ENCODE peak calls at places on chromosome 14, in eight cellular contexts. One of them, this sample, is unnamed.

GRCh38 chr14:60981626-60982455 is 796 bp downstream of the SLC38A6 start:
- DNase-seq in mammary epithelial cell: peak; percentile 70
- DNase-seq in H9: no peak
- DNase-seq in Caco-2: no peak
- DNase-seq in CD8-positive, alpha-beta T cell: no peak
- DNase-seq in A673: peak; percentile 37
- DNase-seq in trophoblast cell: peak; percentile 66
- DNase-seq in psoas muscle: no peak
- DNase-seq in this sample: peak; percentile 60

GRCh38 chr14:77323571-77323970 is 2.7 kb downstream of the GSTZ1 start:
- DNase-seq in mammary epithelial cell: no peak
- DNase-seq in H9: no peak
- DNase-seq in Caco-2: no peak
- DNase-seq in CD8-positive, alpha-beta T cell: no peak
- DNase-seq in A673: no peak
- DNase-seq in trophoblast cell: no peak
- DNase-seq in psoas muscle: no peak
- DNase-seq in this sample: no peak

GRCh38 chr14:98984719-98985041 is 287.3 kb downstream of the BCL11B start:
- DNase-seq in mammary epithelial cell: no peak
- DNase-seq in H9: no peak
- DNase-seq in Caco-2: no peak
- DNase-seq in CD8-positive, alpha-beta T cell: peak; percentile 72
- DNase-seq in A673: no peak
- DNase-seq in trophoblast cell: no peak
- DNase-seq in psoas muscle: no peak
- DNase-seq in this sample: no peak

GRCh38 chr14:53237488-53237887 is 84.4 kb upstream of the DDHD1 start:
- DNase-seq in mammary epithelial cell: no peak
- DNase-seq in H9: no peak
- DNase-seq in Caco-2: no peak
- DNase-seq in CD8-positive, alpha-beta T cell: no peak
- DNase-seq in A673: no peak
- DNase-seq in trophoblast cell: no peak
- DNase-seq in psoas muscle: no peak
- DNase-seq in this sample: no peak

GRCh38 chr14:67517083-67517482 is 16.0 kb upstream of the PLEKHH1 start:
- DNase-seq in mammary epithelial cell: no peak
- DNase-seq in H9: peak; percentile 55
- DNase-seq in Caco-2: no peak
- DNase-seq in CD8-positive, alpha-beta T cell: no peak
- DNase-seq in A673: no peak
- DNase-seq in trophoblast cell: no peak
- DNase-seq in psoas muscle: no peak
- DNase-seq in this sample: no peak

GRCh38 chr14:23539209-23539866 is 12.2 kb downstream of the ZFHX2 start:
- DNase-seq in mammary epithelial cell: peak; percentile 9
- DNase-seq in H9: peak; percentile 85
- DNase-seq in Caco-2: no peak
- DNase-seq in CD8-positive, alpha-beta T cell: no peak
- DNase-seq in A673: peak; percentile 59
- DNase-seq in trophoblast cell: peak; percentile 53
- DNase-seq in psoas muscle: no peak
- DNase-seq in this sample: no peak

GRCh38 chr14:61616524-61617185 is 78.7 kb upstream of the HIF1A start:
- DNase-seq in mammary epithelial cell: peak; percentile 63
- DNase-seq in H9: no peak
- DNase-seq in Caco-2: no peak
- DNase-seq in CD8-positive, alpha-beta T cell: no peak
- DNase-seq in A673: no peak
- DNase-seq in trophoblast cell: peak; percentile 64
- DNase-seq in psoas muscle: no peak
- DNase-seq in this sample: no peak

GRCh38 chr14:89384023-89384422 is 33.0 kb downstream of the FOXN3 start:
- DNase-seq in mammary epithelial cell: no peak
- DNase-seq in H9: no peak
- DNase-seq in Caco-2: no peak
- DNase-seq in CD8-positive, alpha-beta T cell: peak; percentile 40
- DNase-seq in A673: no peak
- DNase-seq in trophoblast cell: no peak
- DNase-seq in psoas muscle: no peak
- DNase-seq in this sample: no peak

DNA sequence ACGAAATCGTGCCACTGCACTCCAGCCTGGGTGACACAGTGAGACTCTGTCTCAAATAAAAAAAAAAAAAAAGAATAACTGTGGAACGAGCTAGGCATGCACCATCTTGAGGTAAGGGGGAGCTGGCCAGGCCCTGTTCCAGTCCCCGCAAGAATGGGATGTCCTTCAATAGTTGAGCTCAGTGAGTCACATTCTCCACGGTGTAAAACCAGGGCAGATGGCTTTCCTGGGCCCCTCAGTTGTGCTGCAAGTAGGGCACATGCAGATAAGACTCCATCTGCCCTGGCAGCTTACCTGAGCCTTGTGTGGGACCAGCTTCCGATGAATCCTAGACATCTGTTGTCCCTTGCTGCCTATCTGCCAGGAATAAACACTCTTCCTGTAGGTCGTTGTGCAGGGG is 312.1 kb downstream of the VRK1 start:
- DNase-seq in mammary epithelial cell: no peak
- DNase-seq in H9: no peak
- DNase-seq in Caco-2: no peak
- DNase-seq in CD8-positive, alpha-beta T cell: no peak
- DNase-seq in A673: no peak
- DNase-seq in trophoblast cell: no peak
- DNase-seq in psoas muscle: no peak
- DNase-seq in this sample: no peak
- H3K4me1 ChIP-seq in mammary epithelial cell: no peaks in the 10 kb centered on the region
- H3K4me1 ChIP-seq in H9: no peaks in the 10 kb centered on the region
- H3K4me1 ChIP-seq in Caco-2: no peaks in the 10 kb centered on the region
- H3K4me1 ChIP-seq in CD8-positive, alpha-beta T cell: peaks cover 3% of the 10 kb centered on the region
- H3K4me1 ChIP-seq in A673: no peaks in the 10 kb centered on the region
- H3K4me1 ChIP-seq in trophoblast cell: no peaks in the 10 kb centered on the region
- H3K4me1 ChIP-seq in psoas muscle: no peaks in the 10 kb centered on the region
- H3K4me1 ChIP-seq in this sample: no peaks in the 10 kb centered on the region

DNA sequence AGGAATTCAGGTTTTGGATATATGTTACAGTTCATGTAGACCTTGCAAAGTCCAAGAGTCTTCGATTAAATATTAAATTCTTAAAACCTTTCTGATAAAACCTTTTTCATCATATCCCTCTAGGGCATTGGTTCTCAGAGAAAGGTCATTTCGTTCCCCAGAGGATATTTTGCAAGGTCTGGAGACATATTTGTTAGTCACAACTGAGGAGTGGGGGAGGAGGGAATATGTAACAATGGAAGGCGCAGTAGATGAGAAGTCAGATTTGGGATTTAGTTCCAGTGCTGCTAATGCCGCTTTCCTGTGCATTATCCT is 5.3 kb downstream of the TMEM253 start:
- DNase-seq in mammary epithelial cell: peak; percentile 52
- DNase-seq in H9: no peak
- DNase-seq in Caco-2: no peak
- DNase-seq in CD8-positive, alpha-beta T cell: no peak
- DNase-seq in A673: peak; percentile 63
- DNase-seq in trophoblast cell: peak; percentile 42
- DNase-seq in psoas muscle: no peak
- DNase-seq in this sample: peak; percentile 40
- H3K4me1 ChIP-seq in mammary epithelial cell: peaks cover 52% of the 10 kb centered on the region
- H3K4me1 ChIP-seq in H9: peaks cover 14% of the 10 kb centered on the region
- H3K4me1 ChIP-seq in Caco-2: peaks cover 28% of the 10 kb centered on the region
- H3K4me1 ChIP-seq in CD8-positive, alpha-beta T cell: peaks cover 13% of the 10 kb centered on the region
- H3K4me1 ChIP-seq in A673: peaks cover 27% of the 10 kb centered on the region
- H3K4me1 ChIP-seq in trophoblast cell: peaks cover 9% of the 10 kb centered on the region
- H3K4me1 ChIP-seq in psoas muscle: peaks cover 26% of the 10 kb centered on the region
- H3K4me1 ChIP-seq in this sample: peaks cover 38% of the 10 kb centered on the region

DNA sequence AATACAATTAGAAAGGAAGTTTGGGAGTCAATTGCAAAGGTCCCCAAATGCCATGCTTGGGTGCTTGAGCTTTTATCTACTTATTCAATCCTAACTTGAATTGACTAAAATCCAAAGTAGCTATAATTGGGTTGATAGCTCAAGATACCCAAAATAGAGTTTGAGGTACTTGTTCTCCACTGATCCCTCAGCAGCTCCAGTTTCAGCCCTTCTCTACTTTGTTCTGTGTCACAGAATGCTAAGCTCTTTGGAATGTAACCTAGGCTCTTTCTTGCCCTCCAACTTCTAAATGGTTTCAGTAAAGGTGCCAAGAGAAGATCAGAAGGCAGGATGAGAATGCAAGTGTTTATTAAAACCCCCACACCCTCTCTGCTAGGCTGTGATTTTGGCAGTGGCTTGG is 251.4 kb upstream of the CLEC14A start:
- DNase-seq in mammary epithelial cell: no peak
- DNase-seq in H9: no peak
- DNase-seq in Caco-2: no peak
- DNase-seq in CD8-positive, alpha-beta T cell: no peak
- DNase-seq in A673: no peak
- DNase-seq in trophoblast cell: no peak
- DNase-seq in psoas muscle: no peak
- DNase-seq in this sample: no peak
- H3K4me1 ChIP-seq in mammary epithelial cell: no peaks in the 10 kb centered on the region
- H3K4me1 ChIP-seq in H9: no peaks in the 10 kb centered on the region
- H3K4me1 ChIP-seq in Caco-2: no peaks in the 10 kb centered on the region
- H3K4me1 ChIP-seq in CD8-positive, alpha-beta T cell: no peaks in the 10 kb centered on the region
- H3K4me1 ChIP-seq in A673: peaks cover 24% of the 10 kb centered on the region
- H3K4me1 ChIP-seq in trophoblast cell: no peaks in the 10 kb centered on the region
- H3K4me1 ChIP-seq in psoas muscle: peaks cover 16% of the 10 kb centered on the region
- H3K4me1 ChIP-seq in this sample: no peaks in the 10 kb centered on the region

DNA sequence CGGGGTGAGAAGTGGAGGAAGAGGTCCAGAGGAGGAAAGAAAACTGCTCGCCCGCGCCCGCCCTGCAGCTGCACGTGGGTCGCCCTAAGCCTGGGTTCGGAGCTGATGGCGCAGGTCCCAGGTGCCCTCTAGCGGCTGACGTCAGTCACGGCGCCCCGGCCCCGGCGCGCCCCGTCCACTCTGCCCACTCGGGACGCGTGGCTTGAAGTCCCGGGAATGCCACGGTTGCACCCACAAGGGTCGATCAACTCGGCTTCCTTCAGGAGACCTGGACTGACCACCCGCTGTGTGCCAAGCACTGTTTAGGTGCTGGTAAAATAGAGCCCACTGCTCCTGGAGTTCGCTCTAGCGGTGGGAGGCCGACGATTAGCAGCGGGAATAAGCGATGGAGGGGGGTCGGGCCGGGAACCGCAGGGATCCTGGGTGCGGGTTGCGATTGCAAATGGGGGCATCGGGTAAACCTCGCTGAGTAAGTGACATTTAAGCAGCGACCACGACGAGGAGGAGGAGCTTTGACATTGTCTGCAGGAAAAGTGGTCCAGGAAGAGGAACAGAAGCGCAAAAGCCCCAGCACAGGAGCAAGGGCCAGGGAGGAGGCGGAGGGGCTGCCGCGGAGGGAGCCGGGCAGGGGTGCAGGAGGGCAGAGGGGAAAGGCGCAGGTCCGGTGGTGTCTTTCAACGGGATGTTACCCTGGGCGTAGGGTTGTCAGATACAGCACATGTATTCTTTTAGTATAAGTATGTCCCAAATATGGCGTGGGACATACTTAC is 5.1 kb upstream of the ZNF839 start:
- DNase-seq in mammary epithelial cell: peak; percentile 70
- DNase-seq in H9: peak; percentile 83
- DNase-seq in Caco-2: peak; percentile 72
- DNase-seq in CD8-positive, alpha-beta T cell: peak; percentile 76
- DNase-seq in A673: peak; percentile 87
- DNase-seq in trophoblast cell: peak; percentile 77
- DNase-seq in psoas muscle: peak; percentile 93
- DNase-seq in this sample: peak; percentile 69
- H3K4me1 ChIP-seq in mammary epithelial cell: peaks cover 42% of the 10 kb centered on the region
- H3K4me1 ChIP-seq in H9: no peaks in the 10 kb centered on the region
- H3K4me1 ChIP-seq in Caco-2: peaks cover 13% of the 10 kb centered on the region
- H3K4me1 ChIP-seq in CD8-positive, alpha-beta T cell: peaks cover 31% of the 10 kb centered on the region
- H3K4me1 ChIP-seq in A673: peaks cover 19% of the 10 kb centered on the region
- H3K4me1 ChIP-seq in trophoblast cell: peaks cover 5% of the 10 kb centered on the region
- H3K4me1 ChIP-seq in psoas muscle: peaks cover 26% of the 10 kb centered on the region
- H3K4me1 ChIP-seq in this sample: no peaks in the 10 kb centered on the region